ENCODE peak calls at places on chromosome 5, in nine cellular contexts. M is fibroblast of pulmonary artery; T is NCI-H1417; L is iris pigment epithelial cell; O is stimulated activated CD4-positive, alpha-beta T cell treated with anti-CD3 and anti-CD28 coated beads, Interleukin-4, amount 100 ng/mL, for 24 hours; D is NCI-H1694; N is amniotic stem cell; Y is activated CD4-positive, alpha-beta T cell treated with anti-CD3 and anti-CD28 coated beads for 48 hours; H is skeletal muscle cell. G is an unnamed sample.
A peak's percentile ranks its signal among the peaks of the same experiment; 100 is the strongest.

GRCh38 chr5:33400675-33401074 is 40.1 kb upstream of the TARS1 start:
- DNase-seq in H (no peak), T (no peak), D (no peak), Y (no peak), O (no peak), M (no peak), L (no peak), N (no peak), G (no peak)

GRCh38 chr5:96537386-96537785 is 104.3 kb upstream of the PCSK1 start:
- DNase-seq in O (peak; percentile 12), N (no peak), H (peak; percentile 76), L (peak; percentile 95), D (no peak), Y (no peak), T (no peak), M (peak; percentile 94), G (no peak)

GRCh38 chr5:83564069-83564749 is 92.7 kb downstream of the VCAN start:
- DNase-seq in L (peak; percentile 57), O (no peak), N (no peak), M (peak; percentile 79), Y (no peak), H (no peak), T (no peak), D (peak; percentile 32), G (no peak)

GRCh38 chr5:58122157-58122556 is 337.7 kb downstream of the PLK2 start:
- DNase-seq in O (no peak), L (no peak), N (no peak), D (no peak), H (no peak), M (no peak), T (peak; percentile 18), Y (no peak), G (no peak)

GRCh38 chr5:32507738-32508434 is 63.3 kb upstream of the ZFR start:
- DNase-seq in O (no peak), N (no peak), M (peak; percentile 81), H (peak; percentile 88), T (no peak), D (no peak), Y (no peak), L (peak; percentile 67), G (peak; percentile 70)

GRCh38 chr5:134642931-134643530 is 5.6 kb upstream of the SEC24A start:
- DNase-seq in N (no peak), D (no peak), L (no peak), M (no peak), O (no peak), T (no peak), H (no peak), Y (no peak), G (no peak)

GRCh38 chr5:28603869-28604268 is 1565.5 kb upstream of the CDH9 start:
- DNase-seq in M (no peak), L (no peak), D (no peak), O (no peak), Y (no peak), N (no peak), T (no peak), H (no peak), G (no peak)

GRCh38 chr5:168667301-168667859 is 88.2 kb upstream of the PANK3 start:
- DNase-seq in O (no peak), M (no peak), H (no peak), T (no peak), L (no peak), N (no peak), Y (no peak), D (no peak), G (no peak)

GRCh38 chr5:132680780-132681475 is 7.1 kb downstream of the IL4 start:
- DNase-seq in H (no peak), L (no peak), Y (no peak), O (no peak), M (no peak), D (no peak), T (no peak), N (no peak), G (no peak)

GRCh38 chr5:97644896-97645295 is 461.8 kb upstream of the RIOK2 start:
- DNase-seq in H (no peak), N (no peak), Y (no peak), O (no peak), T (no peak), M (no peak), L (no peak), D (no peak), G (no peak)

GRCh38 chr5:148335259-148335658 is at the start of gene SPINK9:
- DNase-seq in D (no peak), Y (no peak), M (no peak), O (no peak), T (no peak), L (no peak), H (no peak), N (no peak), G (no peak)

GRCh38 chr5:151463137-151464029 is 16.0 kb downstream of the SLC36A1 start:
- DNase-seq in D (no peak), Y (no peak), M (no peak), N (no peak), H (no peak), O (no peak), T (no peak), L (no peak), G (no peak)

GRCh38 chr5:151766975-151767374 is 4.8 kb upstream of the G3BP1 start:
- DNase-seq in L (no peak), H (no peak), D (no peak), M (no peak), O (no peak), Y (no peak), N (no peak), T (no peak), G (no peak)

GRCh38 chr5:150156540-150156939 is 895 bp upstream of the PDGFRB start:
- DNase-seq in M (no peak), L (no peak), H (no peak), Y (no peak), D (no peak), O (no peak), T (no peak), N (no peak), G (no peak)

G was measured in sigmoid colon.